ENCODE peak calls at places on chromosomes 16 and 17, in four cellular contexts. One of them, this sample, is unnamed. For H3K9me3, the result is how much of the 10 kb centered on the place peaks cover.

GRCh38 chr16:81094771-81095251 is 1.4 kb downstream of the GCSH start:
- DNase-seq in CD8-positive, alpha-beta memory T cell: no peak
- DNase-seq in ovary: peak
- DNase-seq in tibial nerve: no peak
- DNase-seq in this sample: no peak

GRCh38 chr17:44308320-44308818 is at the start of gene RUNDC3A:
- DNase-seq in tibial nerve: peak
- DNase-seq in ovary: peak
- DNase-seq in CD8-positive, alpha-beta memory T cell: peak
- DNase-seq in this sample: peak

GRCh38 chr16:83051451-83051850 is 424.7 kb downstream of the CDH13 start:
- DNase-seq in ovary: no peak
- DNase-seq in tibial nerve: no peak
- DNase-seq in CD8-positive, alpha-beta memory T cell: no peak
- DNase-seq in this sample: no peak

GRCh38 chr16:48445782-48446533 is 60.7 kb upstream of the SIAH1 start:
- DNase-seq in CD8-positive, alpha-beta memory T cell: no peak
- DNase-seq in tibial nerve: no peak
- DNase-seq in ovary: no peak
- DNase-seq in this sample: no peak

GRCh38 chr16:770411-770810 is 9.9 kb downstream of the MSLN start:
- DNase-seq in ovary: no peak
- DNase-seq in tibial nerve: no peak
- DNase-seq in CD8-positive, alpha-beta memory T cell: no peak
- DNase-seq in this sample: no peak

GRCh38 chr16:67105251-67105650 is 4.5 kb upstream of the PHAF1 start:
- DNase-seq in CD8-positive, alpha-beta memory T cell: no peak
- DNase-seq in ovary: no peak
- DNase-seq in tibial nerve: no peak
- DNase-seq in this sample: no peak

GRCh38 chr17:7252176-7253043 is at the start of gene ELP5:
- DNase-seq in CD8-positive, alpha-beta memory T cell: peak
- DNase-seq in tibial nerve: peak
- DNase-seq in ovary: peak
- DNase-seq in this sample: peak

GRCh38 chr16:4924593-4925378 is 12.2 kb downstream of the PPL start:
- DNase-seq in tibial nerve: no peak
- DNase-seq in CD8-positive, alpha-beta memory T cell: no peak
- DNase-seq in ovary: no peak
- DNase-seq in this sample: no peak

GRCh38 chr16:51150159-51150893 is 744 bp downstream of the SALL1 start:
- DNase-seq in CD8-positive, alpha-beta memory T cell: no peak
- DNase-seq in tibial nerve: no peak
- DNase-seq in ovary: peak
- DNase-seq in this sample: no peak

GRCh38 chr16:85649411-85649977 is 36.4 kb downstream of the GSE1 start:
- DNase-seq in ovary: no peak
- DNase-seq in CD8-positive, alpha-beta memory T cell: no peak
- DNase-seq in tibial nerve: no peak
- DNase-seq in this sample: no peak

GRCh38 chr17:68860941-68861340 is 94.3 kb downstream of the ABCA8 start:
- DNase-seq in tibial nerve: no peak
- DNase-seq in ovary: no peak
- DNase-seq in CD8-positive, alpha-beta memory T cell: no peak
- DNase-seq in this sample: no peak

GRCh38 chr16:87342504-87342903 is 25.3 kb upstream of the C16orf95 start:
- DNase-seq in ovary: no peak
- DNase-seq in CD8-positive, alpha-beta memory T cell: no peak
- DNase-seq in tibial nerve: no peak
- DNase-seq in this sample: no peak

GRCh38 chr17:48729335-48730239 is 1.0 kb upstream of the HOXB13 start:
- DNase-seq in ovary: no peak
- DNase-seq in tibial nerve: no peak
- DNase-seq in CD8-positive, alpha-beta memory T cell: no peak
- DNase-seq in this sample: no peak

GRCh38 chr16:75226550-75227360 is 8.0 kb downstream of the CTRB1 start:
- DNase-seq in tibial nerve: no peak
- DNase-seq in ovary: no peak
- DNase-seq in CD8-positive, alpha-beta memory T cell: no peak
- DNase-seq in this sample: no peak

GRCh38 chr17:7912927-7913524 is 3.1 kb downstream of the RNF227 start:
- DNase-seq in CD8-positive, alpha-beta memory T cell: no peak
- DNase-seq in ovary: no peak
- DNase-seq in tibial nerve: no peak
- DNase-seq in this sample: peak

GRCh38 chr17:31371511-31372097 is 19.9 kb upstream of the RAB11FIP4 start:
- DNase-seq in tibial nerve: no peak
- DNase-seq in CD8-positive, alpha-beta memory T cell: no peak
- DNase-seq in ovary: no peak
- DNase-seq in this sample: no peak

GRCh38 chr16:81442220-81442908 is 2.2 kb upstream of the CMIP start:
- DNase-seq in tibial nerve: no peak
- DNase-seq in ovary: no peak
- DNase-seq in CD8-positive, alpha-beta memory T cell: peak
- DNase-seq in this sample: no peak

GRCh38 chr17:78707016-78707415 is 75.1 kb downstream of the CYTH1 start:
- DNase-seq in ovary: no peak
- DNase-seq in tibial nerve: no peak
- DNase-seq in CD8-positive, alpha-beta memory T cell: no peak
- DNase-seq in this sample: no peak

GRCh38 chr17:75067856-75068255 is 19.9 kb upstream of the SLC16A5 start:
- DNase-seq in CD8-positive, alpha-beta memory T cell: no peak
- DNase-seq in tibial nerve: no peak
- DNase-seq in ovary: no peak
- DNase-seq in this sample: no peak

GRCh38 chr16:615122-615521 is 15.7 kb upstream of the WFIKKN1 start:
- DNase-seq in ovary: no peak
- DNase-seq in CD8-positive, alpha-beta memory T cell: no peak
- DNase-seq in tibial nerve: no peak
- DNase-seq in this sample: no peak

GRCh38 chr17:76141212-76142043 is at the start of gene FOXJ1:
- DNase-seq in ovary: peak
- DNase-seq in tibial nerve: peak
- DNase-seq in CD8-positive, alpha-beta memory T cell: peak
- DNase-seq in this sample: peak

GRCh38 chr16:88993006-88993787 is 16.2 kb upstream of the CBFA2T3 start:
- DNase-seq in CD8-positive, alpha-beta memory T cell: no peak
- DNase-seq in ovary: no peak
- DNase-seq in tibial nerve: no peak
- DNase-seq in this sample: peak
- H3K4me3 ChIP-seq in CD8-positive, alpha-beta memory T cell: no peak
- H3K4me3 ChIP-seq in ovary: no peak
- H3K4me3 ChIP-seq in tibial nerve: no peak
- H3K4me3 ChIP-seq in this sample: peak

GRCh38 chr16:2763173-2763572 is 10.7 kb downstream of the SRRM2 start:
- DNase-seq in ovary: no peak
- DNase-seq in CD8-positive, alpha-beta memory T cell: no peak
- DNase-seq in tibial nerve: no peak
- DNase-seq in this sample: no peak
- H3K9me3 ChIP-seq in ovary: under half
- H3K9me3 ChIP-seq in CD8-positive, alpha-beta memory T cell: under half
- H3K9me3 ChIP-seq in tibial nerve: under half
- H3K9me3 ChIP-seq in this sample: under half

GRCh38 chr17:40358323-40359038 is 6.1 kb downstream of the GJD3 start:
- DNase-seq in CD8-positive, alpha-beta memory T cell: peak
- DNase-seq in ovary: peak
- DNase-seq in tibial nerve: peak
- DNase-seq in this sample: peak
- H3K4me3 ChIP-seq in CD8-positive, alpha-beta memory T cell: no peak
- H3K4me3 ChIP-seq in ovary: no peak
- H3K4me3 ChIP-seq in tibial nerve: no peak
- H3K4me3 ChIP-seq in this sample: no peak

GRCh38 chr17:58618336-58618735 is 73.5 kb downstream of the TEX14 start:
- DNase-seq in tibial nerve: no peak
- DNase-seq in ovary: no peak
- DNase-seq in CD8-positive, alpha-beta memory T cell: no peak
- DNase-seq in this sample: no peak
- H3K9me3 ChIP-seq in tibial nerve: under half
- H3K9me3 ChIP-seq in ovary: under half
- H3K9me3 ChIP-seq in CD8-positive, alpha-beta memory T cell: under half
- H3K9me3 ChIP-seq in this sample: under half

DNA sequence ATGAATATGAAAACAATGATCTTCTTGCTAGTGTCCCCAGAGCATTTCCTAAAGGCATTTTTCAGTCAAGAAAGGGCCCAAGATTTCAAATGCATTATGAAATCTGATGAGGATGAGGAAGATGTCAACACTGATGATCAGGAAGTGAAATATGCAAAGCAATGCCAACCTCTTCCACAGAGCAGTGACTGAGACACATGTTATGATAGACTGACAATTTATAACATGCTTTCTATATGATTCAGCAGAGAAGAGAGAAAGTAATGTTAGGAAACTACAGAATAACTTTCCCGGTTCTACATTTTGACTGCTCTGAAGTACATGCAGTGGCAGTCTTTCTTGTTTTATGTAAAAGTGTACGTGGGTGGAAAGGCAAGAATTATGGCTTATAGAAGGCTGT is 859.1 kb upstream of the GOT2 start:
- DNase-seq in tibial nerve: no peak
- DNase-seq in ovary: no peak
- DNase-seq in CD8-positive, alpha-beta memory T cell: no peak
- DNase-seq in this sample: no peak
- H3K4me3 ChIP-seq in tibial nerve: no peak
- H3K4me3 ChIP-seq in ovary: no peak
- H3K4me3 ChIP-seq in CD8-positive, alpha-beta memory T cell: no peak
- H3K4me3 ChIP-seq in this sample: no peak

GRCh38 chr16:31767267-31767666 is 106.3 kb upstream of the ZNF267 start:
- DNase-seq in tibial nerve: no peak
- DNase-seq in CD8-positive, alpha-beta memory T cell: no peak
- DNase-seq in ovary: no peak
- DNase-seq in this sample: no peak
- H3K9me3 ChIP-seq in tibial nerve: half or more
- H3K9me3 ChIP-seq in CD8-positive, alpha-beta memory T cell: half or more
- H3K9me3 ChIP-seq in ovary: under half
- H3K9me3 ChIP-seq in this sample: under half

DNA sequence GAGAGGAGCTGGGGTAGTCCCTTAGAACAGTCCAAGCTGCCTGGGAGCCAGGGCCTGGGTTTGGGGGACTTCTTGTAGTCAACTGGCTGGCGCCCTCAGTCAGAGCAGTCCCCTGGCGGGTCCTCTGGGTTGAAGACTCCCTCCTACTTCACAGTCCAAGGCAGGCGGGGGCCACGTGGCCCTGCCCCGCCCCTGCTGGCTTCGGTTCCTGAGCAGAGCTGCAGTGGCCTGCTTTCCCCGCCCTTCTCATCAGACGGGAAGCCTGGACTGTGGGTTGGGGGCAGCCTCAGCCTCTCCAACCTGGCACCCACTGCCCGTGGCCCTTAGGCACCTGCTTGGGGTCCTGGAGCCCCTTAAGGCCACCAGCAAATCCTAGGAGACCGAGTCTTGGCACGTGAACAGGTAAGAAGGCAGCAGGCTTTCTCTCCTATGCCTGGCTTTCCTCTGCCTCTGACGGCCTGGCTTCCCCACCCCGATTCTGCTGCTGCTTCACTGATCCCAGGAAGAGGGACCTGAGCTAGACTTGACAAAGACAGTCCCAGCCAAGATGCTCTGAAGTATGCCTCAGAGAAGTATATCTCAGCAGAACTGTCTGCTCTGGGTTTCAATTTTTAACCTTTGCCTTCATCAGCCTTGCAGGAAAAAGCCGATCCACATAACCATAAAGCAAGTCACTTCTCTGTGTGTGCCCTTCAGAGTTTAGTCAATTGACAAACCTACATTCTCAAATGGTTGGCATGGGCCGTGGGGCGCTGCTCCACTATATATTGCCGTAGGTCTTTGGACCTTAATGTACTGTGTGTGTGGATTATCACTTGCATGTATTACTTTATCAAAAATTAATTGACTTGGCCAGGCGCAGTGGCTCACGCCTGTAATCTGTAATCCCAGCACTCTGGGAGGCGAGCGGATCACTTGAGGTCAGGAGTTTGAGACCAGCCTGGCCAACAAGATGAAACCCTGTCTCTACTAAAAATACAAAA is 56.3 kb downstream of the SF3B3 start:
- DNase-seq in tibial nerve: no peak
- DNase-seq in CD8-positive, alpha-beta memory T cell: no peak
- DNase-seq in ovary: peak
- DNase-seq in this sample: no peak
- H3K4me3 ChIP-seq in tibial nerve: peak
- H3K4me3 ChIP-seq in CD8-positive, alpha-beta memory T cell: no peak
- H3K4me3 ChIP-seq in ovary: no peak
- H3K4me3 ChIP-seq in this sample: no peak

GRCh38 chr17:70374496-70374895 is 205.2 kb downstream of the KCNJ2 start:
- DNase-seq in tibial nerve: no peak
- DNase-seq in ovary: no peak
- DNase-seq in CD8-positive, alpha-beta memory T cell: no peak
- DNase-seq in this sample: no peak

GRCh38 chr17:70365098-70365583 is 195.8 kb downstream of the KCNJ2 start:
- DNase-seq in CD8-positive, alpha-beta memory T cell: no peak
- DNase-seq in ovary: no peak
- DNase-seq in tibial nerve: no peak
- DNase-seq in this sample: no peak

GRCh38 chr17:70366421-70366820 is 197.1 kb downstream of the KCNJ2 start:
- DNase-seq in tibial nerve: no peak
- DNase-seq in ovary: no peak
- DNase-seq in CD8-positive, alpha-beta memory T cell: no peak
- DNase-seq in this sample: no peak

GRCh38 chr17:70373369-70373768 is 204.0 kb downstream of the KCNJ2 start:
- DNase-seq in ovary: no peak
- DNase-seq in tibial nerve: no peak
- DNase-seq in CD8-positive, alpha-beta memory T cell: no peak
- DNase-seq in this sample: no peak

GRCh38 chr17:70369296-70369855 is 200.0 kb downstream of the KCNJ2 start:
- DNase-seq in CD8-positive, alpha-beta memory T cell: no peak
- DNase-seq in ovary: no peak
- DNase-seq in tibial nerve: no peak
- DNase-seq in this sample: no peak
- H3K9me3 ChIP-seq in CD8-positive, alpha-beta memory T cell: under half
- H3K9me3 ChIP-seq in ovary: under half
- H3K9me3 ChIP-seq in tibial nerve: under half
- H3K9me3 ChIP-seq in this sample: under half

This sample was measured in OCI-LY7.